ENCODE peak calls at places on chromosomes 3 and 15, in five cellular contexts. Q is heart left ventricle, J is IMR-90, L is sigmoid colon, H is adrenal gland. W is an unnamed sample.

GRCh38 chr3:98732239-98733054 is 30.7 kb upstream of the ST3GAL6 start:
- DNase-seq in J (no peak), Q (peak), L (peak), H (peak), W (peak)

GRCh38 chr15:99454941-99455795 is 110.6 kb upstream of the MEF2A start:
- DNase-seq in L (peak), H (peak), Q (peak), J (peak), W (peak)

GRCh38 chr3:61371123-61371522 is 119.9 kb upstream of the FHIT start:
- DNase-seq in Q (no peak), L (no peak), H (peak), J (no peak), W (no peak)

GRCh38 chr15:74202461-74203401 is at the start of gene STRA6:
- DNase-seq in H (no peak), Q (no peak), J (no peak), L (no peak), W (no peak)

GRCh38 chr3:15427981-15428380 is 583 bp downstream of the EAF1 start:
- DNase-seq in L (no peak), Q (peak), H (no peak), J (no peak), W (peak)

GRCh38 chr3:4334548-4334947 is 31.4 kb downstream of the SETMAR start:
- DNase-seq in J (no peak), H (no peak), Q (no peak), L (no peak), W (no peak)

GRCh38 chr3:108485146-108485545 is 25.2 kb downstream of the MYH15 start:
- DNase-seq in Q (no peak), H (no peak), J (no peak), L (no peak), W (no peak)

GRCh38 chr15:59138243-59138642 is 33.3 kb downstream of the CCNB2 start:
- DNase-seq in H (peak), L (no peak), J (peak), Q (no peak), W (peak)

GRCh38 chr3:10935028-10935427 is 57.5 kb upstream of the SLC6A1 start:
- DNase-seq in H (no peak), J (no peak), L (peak), Q (no peak), W (no peak)

GRCh38 chr15:63372753-63373152 is 8.9 kb downstream of the CA12 start:
- DNase-seq in J (peak), H (no peak), L (peak), Q (no peak), W (no peak)

GRCh38 chr15:53658827-53659226 is 100.6 kb downstream of the WDR72 start:
- DNase-seq in L (no peak), H (no peak), J (no peak), Q (no peak), W (no peak)

GRCh38 chr3:9142346-9142745 is 107.1 kb downstream of the SRGAP3 start:
- DNase-seq in J (no peak), H (no peak), Q (no peak), L (no peak), W (no peak)

GRCh38 chr15:50075292-50075691 is 43.7 kb downstream of the ATP8B4 start:
- DNase-seq in Q (no peak), J (no peak), H (no peak), L (no peak), W (no peak)

GRCh38 chr3:190125669-190126068 is 5.0 kb upstream of the P3H2 start:
- DNase-seq in L (no peak), Q (no peak), H (no peak), J (no peak), W (no peak)

GRCh38 chr15:83993591-83993990 is 242.0 kb upstream of the GOLGA6L4 start:
- DNase-seq in J (no peak), Q (no peak), H (no peak), L (no peak), W (no peak)

GRCh38 chr3:180184806-180185205 is 148.1 kb upstream of the PEX5L start:
- DNase-seq in L (no peak), H (no peak), Q (no peak), J (no peak), W (no peak)

GRCh38 chr3:74491874-74492273 is 122.6 kb downstream of the CNTN3 start:
- DNase-seq in L (no peak), H (no peak), Q (no peak), J (no peak), W (no peak)

GRCh38 chr3:56192001-56192400 is 276.3 kb downstream of the ERC2 start:
- DNase-seq in Q (no peak), H (no peak), J (no peak), L (no peak), W (no peak)

GRCh38 chr3:180970931-180971330 is 18.6 kb downstream of the DNAJC19 start:
- DNase-seq in L (no peak), H (no peak), Q (no peak), J (no peak), W (no peak)

GRCh38 chr3:60010778-60011177 is 961.0 kb upstream of the CFAP20DC start:
- DNase-seq in L (no peak), Q (no peak), J (no peak), H (no peak), W (no peak)

GRCh38 chr3:187919018-187919417 is 173.8 kb upstream of the BCL6 start:
- DNase-seq in H (no peak), J (no peak), Q (no peak), L (no peak), W (no peak)

GRCh38 chr3:156808025-156808424 is 18.1 kb upstream of the LEKR1 start:
- DNase-seq in J (peak), Q (no peak), L (no peak), H (no peak), W (no peak)

GRCh38 chr15:37773111-37773860 is 161.2 kb upstream of the TMCO5A start:
- DNase-seq in L (no peak), J (peak), H (no peak), Q (no peak), W (no peak)

GRCh38 chr3:46713898-46714552 is 3.6 kb downstream of the PRSS50 start:
- DNase-seq in J (no peak), H (peak), L (peak), Q (peak), W (no peak)

GRCh38 chr15:49085696-49086459 is 39.6 kb upstream of the SECISBP2L start:
- DNase-seq in L (no peak), J (peak), H (no peak), Q (no peak), W (no peak)

GRCh38 chr3:126926684-126927404 is 56.1 kb upstream of the PLXNA1 start:
- DNase-seq in L (peak), J (peak), H (peak), Q (peak), W (no peak)

GRCh38 chr3:189621948-189622603 is 9.1 kb upstream of the TP63 start:
- DNase-seq in J (no peak), L (no peak), H (no peak), Q (no peak), W (no peak)

GRCh38 chr3:135667061-135667460 is 298.5 kb upstream of the PPP2R3A start:
- DNase-seq in Q (no peak), H (no peak), J (no peak), L (no peak), W (no peak)

DNA sequence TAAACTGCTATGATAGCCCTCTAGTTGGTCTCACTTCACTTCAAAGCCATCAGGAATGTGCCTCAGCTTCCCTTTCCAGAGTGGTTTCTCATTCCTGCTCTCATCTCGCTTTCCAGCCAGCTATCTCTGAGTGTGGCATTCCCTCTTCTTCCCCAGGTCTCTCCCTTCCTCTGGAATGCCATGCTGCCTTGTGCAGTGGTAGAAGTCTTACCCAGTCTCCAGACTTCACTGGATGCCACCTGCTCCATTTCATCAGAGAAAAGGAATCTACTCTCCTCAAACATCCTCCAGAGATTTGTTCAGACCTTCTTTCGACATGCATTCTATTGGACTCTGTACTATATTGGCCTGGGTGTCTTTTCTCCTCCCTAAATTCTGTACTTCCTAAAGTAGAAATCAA is 83.0 kb downstream of the AGBL1 start:
- DNase-seq in J (no peak), Q (no peak), L (no peak), H (no peak), W (no peak)
- H3K27ac ChIP-seq in J (no peak), Q (no peak), L (no peak), H (no peak), W (no peak)

DNA sequence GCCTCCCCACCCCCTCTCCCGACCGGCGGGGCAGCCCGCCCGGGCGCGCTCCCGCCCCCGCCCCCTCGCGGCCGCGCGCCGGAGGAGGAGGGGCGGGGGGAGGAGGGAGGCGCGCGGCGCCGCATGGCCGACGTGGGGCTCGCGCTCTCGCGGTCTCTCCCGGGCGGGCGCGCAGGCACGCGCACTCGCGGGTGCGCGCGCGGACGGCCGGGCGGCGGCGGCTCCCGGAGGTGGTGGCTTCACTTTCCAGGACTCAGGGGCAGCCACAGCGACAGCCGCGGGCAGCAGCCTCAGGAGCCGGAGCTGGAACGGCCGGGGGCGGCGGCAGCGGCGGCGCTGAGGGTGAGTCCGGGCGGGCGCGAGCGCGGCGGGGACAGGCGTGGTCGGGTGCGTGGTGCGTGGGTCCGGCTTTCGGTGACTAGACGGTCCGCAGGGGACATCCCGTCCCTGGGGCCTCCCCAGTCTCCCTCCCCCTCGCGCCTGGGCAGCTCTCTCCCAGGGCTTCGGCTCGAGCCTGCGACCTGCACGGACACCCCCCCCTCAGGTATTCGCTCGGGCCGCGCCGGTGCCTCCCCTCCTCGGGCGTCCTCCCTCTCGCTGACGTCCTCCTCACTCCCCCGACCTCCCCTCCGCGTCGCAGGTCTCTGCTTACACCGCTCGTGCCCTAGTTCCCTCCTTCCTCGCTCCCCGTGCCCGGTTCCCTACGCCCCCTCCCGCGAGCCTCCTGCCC is at the start of gene UBE2E2:
- DNase-seq in J (peak), L (peak), H (peak), Q (peak), W (peak)
- TF ChIP-seq POLR2A in J (peak), L (no peak), H (peak), Q (no peak), W (peak)

GRCh38 chr3:12954180-12954579 is 112.8 kb upstream of the RPL32 start:
- DNase-seq in H (no peak), L (no peak), Q (no peak), J (no peak), W (no peak)
- H3K27ac ChIP-seq in H (no peak), L (peak), Q (peak), J (no peak), W (no peak)

DNA sequence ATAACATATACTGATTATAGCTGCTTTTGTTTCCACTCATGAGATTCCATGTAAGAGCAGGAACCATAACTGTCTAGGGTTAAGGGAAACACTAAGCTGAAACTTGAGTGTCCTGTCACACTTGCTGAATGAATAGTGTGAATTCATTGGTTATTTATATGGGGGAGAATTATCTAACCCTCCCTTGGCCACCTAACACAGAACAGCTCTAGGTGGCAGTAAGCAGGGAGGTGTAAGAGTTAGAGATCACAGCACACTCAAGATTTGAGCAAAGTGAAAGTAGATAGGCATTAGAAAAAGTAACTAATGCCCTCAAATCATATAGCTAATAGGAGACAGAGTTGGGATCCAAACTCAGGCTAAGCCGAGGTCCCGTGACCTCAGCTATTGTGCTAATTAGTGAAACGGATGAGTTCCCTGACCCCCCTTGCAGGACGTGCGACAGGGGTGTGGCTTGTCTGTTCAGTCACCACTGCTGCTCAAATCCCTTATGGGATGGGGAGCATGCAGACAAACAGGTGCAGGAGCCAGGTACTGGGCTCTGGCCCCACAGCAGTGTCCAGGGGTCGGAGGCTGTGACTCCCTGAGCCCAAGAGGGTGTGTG is 27.7 kb upstream of the ANO10 start:
- DNase-seq in H (no peak), L (no peak), J (no peak), Q (no peak), W (no peak)
- TF ChIP-seq POLR2A in H (no peak), L (no peak), J (no peak), Q (no peak), W (no peak)

GRCh38 chr3:21486381-21486935 is 264.6 kb downstream of the ZNF385D start:
- DNase-seq in H (no peak), J (peak), L (no peak), Q (no peak), W (no peak)

GRCh38 chr3:21484323-21485154 is 266.5 kb downstream of the ZNF385D start:
- DNase-seq in J (peak), H (peak), L (no peak), Q (peak), W (peak)

GRCh38 chr3:21487520-21487919 is 263.5 kb downstream of the ZNF385D start:
- DNase-seq in Q (no peak), J (no peak), L (no peak), H (no peak), W (no peak)
- H3K27ac ChIP-seq in Q (no peak), J (no peak), L (no peak), H (no peak), W (no peak)

GRCh38 chr3:121592856-121593702 is at the start of gene FBXO40:
- DNase-seq in Q (peak), J (no peak), H (no peak), L (no peak), W (peak)
- TF ChIP-seq POLR2A in Q (no peak), J (no peak), H (no peak), L (no peak), W (no peak)

GRCh38 chr3:128845695-128846491 is 33.5 kb upstream of the ACAD9 start:
- DNase-seq in Q (peak), L (peak), J (peak), H (peak), W (peak)

GRCh38 chr3:128847631-128848370 is 31.6 kb upstream of the ACAD9 start:
- DNase-seq in Q (no peak), J (no peak), L (no peak), H (no peak), W (no peak)

GRCh38 chr3:128845119-128845518 is 34.3 kb upstream of the ACAD9 start:
- DNase-seq in Q (no peak), H (no peak), J (no peak), L (no peak), W (no peak)

GRCh38 chr3:128844502-128844901 is 34.9 kb upstream of the ACAD9 start:
- DNase-seq in Q (no peak), L (no peak), J (no peak), H (no peak), W (no peak)

GRCh38 chr3:128846501-128846900 is 32.9 kb upstream of the ACAD9 start:
- DNase-seq in H (no peak), Q (no peak), J (no peak), L (no peak), W (no peak)
- H3K27ac ChIP-seq in H (no peak), Q (peak), J (no peak), L (peak), W (no peak)

GRCh38 chr3:50605901-50606326 is 5.7 kb downstream of the CISH start:
- DNase-seq in Q (no peak), J (no peak), L (no peak), H (no peak), W (peak)

GRCh38 chr3:50606596-50606995 is 5.0 kb downstream of the CISH start:
- DNase-seq in Q (no peak), H (no peak), J (no peak), L (no peak), W (no peak)

GRCh38 chr3:50608278-50608677 is 3.3 kb downstream of the CISH start:
- DNase-seq in Q (no peak), L (no peak), J (no peak), H (no peak), W (no peak)

GRCh38 chr3:50609071-50609742 is 2.4 kb downstream of the CISH start:
- DNase-seq in Q (no peak), H (no peak), J (no peak), L (no peak), W (no peak)

DNA sequence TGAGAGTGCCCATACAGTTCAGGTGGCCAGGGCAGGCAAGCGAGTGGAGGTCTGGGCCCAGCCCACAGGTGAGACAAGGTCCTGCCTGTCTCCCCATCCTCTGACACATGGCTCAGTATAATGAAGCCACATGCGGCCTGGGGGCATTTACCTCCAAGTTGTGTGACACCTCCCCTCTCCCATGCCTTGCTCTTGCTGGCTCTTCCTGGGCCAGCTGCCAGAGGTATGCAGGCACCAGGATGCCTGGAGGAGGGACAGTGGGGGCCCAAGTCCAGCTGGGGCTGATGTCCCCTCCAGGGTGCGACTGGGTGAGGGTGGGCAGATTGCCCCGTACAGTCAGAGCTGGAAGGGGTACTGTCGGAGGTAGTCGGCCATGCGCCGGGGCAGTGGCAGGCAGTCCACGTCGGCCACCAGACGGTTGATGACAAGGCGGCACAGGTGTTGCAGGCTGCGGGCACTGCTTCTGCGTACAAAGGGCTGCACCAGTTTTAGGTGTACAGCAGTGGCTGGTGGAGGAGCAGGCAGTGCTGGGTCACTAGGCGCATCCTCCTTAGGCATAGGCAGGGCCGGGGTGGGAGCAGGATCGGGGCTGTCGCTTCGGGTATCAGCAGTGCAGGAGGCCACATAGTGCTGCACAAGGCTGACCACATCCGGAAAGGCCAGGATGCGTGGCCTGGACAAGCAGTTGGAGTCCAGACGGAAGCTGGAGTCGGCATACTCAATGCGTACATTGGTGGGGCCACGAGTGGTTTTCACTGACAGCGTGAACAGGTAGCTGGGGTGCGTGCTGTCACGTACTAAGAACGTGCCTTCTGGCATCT is 4.1 kb downstream of the CISH start:
- DNase-seq in Q (no peak), L (no peak), H (no peak), J (no peak), W (no peak)
- TF ChIP-seq POLR2A in Q (no peak), L (no peak), H (no peak), J (no peak), W (no peak)